ENCODE peak calls at places on chromosomes 3 and 15, in nine cellular contexts. O, Z, R, A, I, E, K, Q and G are unnamed samples.

GRCh38 chr3:59710556-59710953 is 660.7 kb upstream of the CFAP20DC start:
- DNase-seq in O (no peak), Z (no peak), R (no peak), A (no peak), I (no peak), E (no peak), K (no peak), Q (no peak), G (no peak)

GRCh38 chr3:111572061-111572460 is 23.1 kb downstream of the ZBED2 start:
- DNase-seq in O (no peak), Z (no peak), R (no peak), A (no peak), I (no peak), E (no peak), K (no peak), Q (no peak), G (no peak)

GRCh38 chr3:49388416-49388815 is 23.4 kb downstream of the RHOA start:
- DNase-seq in O (no peak), Z (no peak), R (no peak), A (no peak), I (no peak), E (no peak), K (no peak), Q (peak), G (no peak)

GRCh38 chr3:45414341-45414740 is 26.0 kb downstream of the LARS2 start:
- DNase-seq in O (no peak), Z (no peak), R (no peak), A (no peak), I (no peak), E (no peak), K (no peak), Q (no peak), G (no peak)

GRCh38 chr15:67495585-67495984 is 25.3 kb upstream of the C15orf61 start:
- DNase-seq in O (no peak), Z (no peak), R (no peak), A (no peak), I (no peak), E (no peak), K (no peak), Q (no peak), G (no peak)

GRCh38 chr3:44865272-44866005 is 3.7 kb downstream of the TMEM42 start:
- DNase-seq in O (no peak), Z (no peak), R (no peak), A (no peak), I (no peak), E (no peak), K (no peak), Q (no peak), G (no peak)

GRCh38 chr3:75334299-75334698 is 329.8 kb upstream of the FRG2C start:
- DNase-seq in O (no peak), Z (no peak), R (no peak), A (no peak), I (no peak), E (no peak), K (no peak), Q (no peak), G (no peak)

GRCh38 chr3:185397676-185398075 is 34.7 kb downstream of the MAP3K13 start:
- DNase-seq in O (no peak), Z (no peak), R (no peak), A (peak), I (no peak), E (no peak), K (no peak), Q (no peak), G (no peak)

GRCh38 chr3:152175576-152175883 is 93.2 kb upstream of the MBNL1 start:
- DNase-seq in O (no peak), Z (peak), R (peak), A (no peak), I (peak), E (no peak), K (peak), Q (peak), G (no peak)

GRCh38 chr3:35200056-35200455 is 439.3 kb upstream of the ARPP21 start:
- DNase-seq in O (no peak), Z (peak), R (peak), A (no peak), I (no peak), E (no peak), K (no peak), Q (no peak), G (no peak)

GRCh38 chr15:27864076-27864475 is 235.0 kb downstream of the OCA2 start:
- DNase-seq in O (no peak), Z (no peak), R (no peak), A (no peak), I (no peak), E (no peak), K (no peak), Q (no peak), G (peak)

GRCh38 chr3:195441971-195442572 is 748 bp downstream of the ACAP2 start:
- DNase-seq in O (no peak), Z (peak), R (peak), A (peak), I (peak), E (peak), K (peak), Q (peak), G (peak)

GRCh38 chr3:185732782-185733181 is 92.1 kb downstream of the IGF2BP2 start:
- DNase-seq in O (no peak), Z (peak), R (peak), A (no peak), I (no peak), E (no peak), K (peak), Q (peak), G (no peak)

GRCh38 chr3:53486961-53487654 is 7.3 kb upstream of the CACNA1D start:
- DNase-seq in O (no peak), Z (no peak), R (no peak), A (no peak), I (no peak), E (no peak), K (no peak), Q (no peak), G (no peak)

GRCh38 chr15:83306561-83306960 is 22.1 kb upstream of the BNC1 start:
- DNase-seq in O (no peak), Z (peak), R (no peak), A (no peak), I (no peak), E (no peak), K (no peak), Q (peak), G (no peak)

GRCh38 chr15:38520035-38520434 is 44.6 kb downstream of the RASGRP1 start:
- DNase-seq in O (no peak), Z (no peak), R (no peak), A (no peak), I (no peak), E (no peak), K (no peak), Q (no peak), G (no peak)

GRCh38 chr3:151460774-151461450 is at the start of gene IGSF10:
- DNase-seq in O (no peak), Z (no peak), R (peak), A (peak), I (peak), E (peak), K (no peak), Q (no peak), G (no peak)

GRCh38 chr15:82571722-82572222 is 31.5 kb upstream of the RPS17 start:
- DNase-seq in O (no peak), Z (peak), R (peak), A (peak), I (peak), E (peak), K (peak), Q (peak), G (no peak)

GRCh38 chr3:128070898-128071591 is 18.8 kb downstream of the SEC61A1 start:
- DNase-seq in O (no peak), Z (no peak), R (no peak), A (no peak), I (no peak), E (no peak), K (no peak), Q (no peak), G (no peak)